ENCODE peak calls at places on chromosomes 7 and 10, in nine cellular contexts. W, Q, N, V, Y, H, P, E and D are unnamed samples.

GRCh38 chr10:122541541-122542002 is 19.0 kb upstream of the DMBT1 start:
- DNase-seq in Y (no peak), H (no peak), N (peak; percentile 17), P (no peak), E (no peak), Q (no peak), V (no peak), W (no peak), D (no peak)

GRCh38 chr10:13684252-13684791 is 97.6 kb downstream of the PRPF18 start:
- DNase-seq in Y (peak; percentile 81), E (peak; percentile 28), V (peak; percentile 81), H (peak; percentile 45), W (peak; percentile 20), P (peak; percentile 77), N (no peak), Q (peak; percentile 28), D (no peak)

GRCh38 chr7:123615344-123615743 is 13.7 kb downstream of the ASB15 start:
- DNase-seq in P (no peak), H (peak; percentile 69), Q (no peak), E (no peak), V (peak; percentile 54), N (no peak), Y (no peak), W (no peak), D (no peak)

GRCh38 chr7:64630496-64630895 is 35.4 kb upstream of the ZNF107 start:
- DNase-seq in E (peak; percentile 14), V (no peak), Q (no peak), H (no peak), Y (no peak), N (no peak), P (no peak), W (peak; percentile 15), D (no peak)

GRCh38 chr10:86693721-86694369 is 25.5 kb downstream of the LDB3 start:
- DNase-seq in V (peak; percentile 61), H (peak; percentile 68), Y (no peak), E (peak; percentile 72), Q (no peak), W (peak; percentile 71), P (no peak), N (peak; percentile 43), D (no peak)

GRCh38 chr7:131502810-131503545 is 53.5 kb downstream of the PODXL start:
- DNase-seq in Y (peak; percentile 76), V (peak; percentile 67), H (peak; percentile 61), W (peak; percentile 53), Q (no peak), N (no peak), E (peak; percentile 51), P (peak; percentile 45), D (no peak)

GRCh38 chr10:50992972-50993766 is 81.1 kb upstream of the PRKG1 start:
- DNase-seq in W (no peak), E (peak; percentile 29), P (peak; percentile 53), Y (no peak), H (peak; percentile 88), N (no peak), V (peak; percentile 91), Q (no peak), D (peak; percentile 38)

GRCh38 chr7:20220824-20221547 is 3.8 kb upstream of the MACC1 start:
- DNase-seq in Q (no peak), H (peak; percentile 95), N (no peak), V (peak; percentile 98), Y (no peak), W (no peak), P (no peak), E (no peak), D (no peak)

GRCh38 chr7:70512144-70512543 is 619.8 kb upstream of the GALNT17 start:
- DNase-seq in E (peak; percentile 37), V (no peak), N (no peak), H (no peak), W (no peak), P (no peak), Y (no peak), Q (no peak), D (no peak)

GRCh38 chr10:125294109-125294508 is 133.7 kb upstream of the CTBP2 start:
- DNase-seq in N (no peak), P (no peak), W (no peak), Q (no peak), Y (no peak), E (no peak), H (no peak), V (no peak), D (no peak)

GRCh38 chr7:7122033-7122478 is 60.3 kb upstream of the C1GALT1 start:
- DNase-seq in E (no peak), P (no peak), Q (no peak), N (no peak), V (peak; percentile 5), Y (no peak), W (no peak), H (no peak), D (no peak)

DNA sequence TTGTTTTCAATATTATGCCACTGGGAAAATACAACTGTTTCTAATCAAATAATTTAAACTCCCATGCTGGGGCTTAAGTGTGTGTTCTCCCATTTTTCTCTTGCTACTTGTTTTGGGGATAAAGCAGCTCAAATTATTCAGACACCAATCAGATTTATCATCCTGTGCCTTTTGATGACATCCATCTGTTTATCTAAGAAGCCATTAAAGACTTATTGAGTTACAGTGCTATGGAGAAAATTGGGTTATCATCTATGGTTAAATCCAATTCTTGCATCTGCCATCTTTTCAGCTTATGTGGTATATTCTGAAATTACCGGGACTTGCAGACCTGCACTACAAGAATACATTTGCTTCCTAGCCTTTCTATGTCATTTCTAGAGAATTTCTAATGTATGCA is 401.2 kb downstream of the GFRA1 start:
- DNase-seq in V (no peak), N (no peak), Q (no peak), W (no peak), E (no peak), P (no peak), Y (no peak), H (no peak), D (no peak)
- H3K27ac ChIP-seq in V (no peak overlapping the region), N (no peak overlapping the region), Q (no peak overlapping the region), W (no peak overlapping the region), E (no peak overlapping the region), P (no peak overlapping the region), Y (no peak overlapping the region), H (no peak overlapping the region), D (no peak overlapping the region)

DNA sequence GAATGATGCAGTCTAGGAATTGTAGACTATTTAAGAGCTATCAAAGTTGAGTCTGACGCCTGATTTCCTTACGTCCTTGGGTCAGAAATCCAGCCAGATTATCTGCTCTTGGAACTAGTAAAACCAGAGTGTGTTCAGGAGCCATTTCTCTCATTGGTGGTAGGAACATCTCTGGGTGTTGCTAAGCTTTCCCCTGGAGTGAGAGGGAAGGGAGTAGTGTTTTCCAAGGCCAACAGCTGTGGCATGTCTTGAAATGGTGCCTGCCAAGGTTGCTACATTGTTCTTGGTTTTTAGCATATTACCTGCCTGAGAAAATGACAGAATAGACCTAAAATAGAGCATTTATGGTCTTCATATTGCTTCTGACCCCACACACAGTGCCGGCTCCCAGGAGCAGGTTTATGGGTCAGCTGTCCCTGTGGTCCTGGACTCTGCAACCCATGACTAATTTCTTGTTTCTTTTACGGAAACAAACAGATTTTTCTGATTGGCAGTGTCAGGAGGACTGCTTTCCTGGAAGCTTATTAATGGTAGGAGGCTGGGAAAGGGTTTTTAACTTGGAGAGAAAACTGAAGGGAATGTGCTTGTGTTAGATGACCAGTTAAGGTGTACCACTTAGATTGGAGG is 17.5 kb downstream of the GBF1 start:
- DNase-seq in N (no peak), H (peak; percentile 28), Y (no peak), W (no peak), E (no peak), Q (no peak), V (no peak), P (no peak), D (no peak)
- H3K27ac ChIP-seq in N (no peak overlapping the region), H (no peak overlapping the region), Y (peak overlapping the region; percentile 71), W (no peak overlapping the region), E (no peak overlapping the region), Q (no peak overlapping the region), V (no peak overlapping the region), P (no peak overlapping the region), D (no peak overlapping the region)

GRCh38 chr10:59126277-59126676 is 50.2 kb upstream of the PHYHIPL start:
- DNase-seq in V (no peak), W (no peak), Q (no peak), Y (no peak), N (no peak), H (no peak), P (no peak), E (no peak), D (no peak)

GRCh38 chr10:59126992-59127391 is 49.5 kb upstream of the PHYHIPL start:
- DNase-seq in W (no peak), P (no peak), V (no peak), E (no peak), H (no peak), N (no peak), Q (no peak), Y (no peak), D (no peak)

GRCh38 chr10:59131673-59132072 is 44.8 kb upstream of the PHYHIPL start:
- DNase-seq in Y (no peak), V (no peak), N (no peak), Q (no peak), W (no peak), H (no peak), E (no peak), P (no peak), D (no peak)

GRCh38 chr10:59127991-59128390 is 48.5 kb upstream of the PHYHIPL start:
- DNase-seq in H (no peak), N (no peak), Y (no peak), W (no peak), P (no peak), V (no peak), Q (no peak), E (no peak), D (no peak)

DNA sequence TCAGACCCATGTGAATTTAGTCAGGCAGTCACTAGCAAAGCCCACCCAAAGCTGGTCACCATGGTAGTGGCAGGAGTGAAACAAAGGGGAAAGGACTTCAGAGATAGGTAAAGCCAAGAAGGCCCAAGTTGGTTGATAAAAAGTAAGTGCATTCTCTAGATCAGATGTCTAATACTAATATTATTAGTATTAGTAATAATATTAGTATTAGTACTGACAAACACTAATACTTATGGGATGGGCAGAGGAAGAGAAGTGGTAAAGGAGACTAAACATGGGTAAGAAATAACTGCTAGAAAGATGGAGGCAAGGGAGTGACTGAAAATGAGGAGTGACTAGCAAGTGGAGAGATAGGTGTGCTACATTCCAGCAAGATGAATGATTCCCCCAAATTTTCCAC is 46.6 kb upstream of the PHYHIPL start:
- DNase-seq in E (no peak), Y (no peak), W (no peak), Q (no peak), H (no peak), P (no peak), V (no peak), N (no peak), D (no peak)
- H3K27ac ChIP-seq in E (no peak overlapping the region), Y (no peak overlapping the region), W (no peak overlapping the region), Q (no peak overlapping the region), H (no peak overlapping the region), P (no peak overlapping the region), V (no peak overlapping the region), N (no peak overlapping the region), D (no peak overlapping the region)

GRCh38 chr10:72485701-72486100 is 131.0 kb upstream of the DNAJB12 start:
- DNase-seq in Q (no peak), E (no peak), P (no peak), Y (no peak), V (no peak), W (no peak), N (no peak), H (no peak), D (no peak)

GRCh38 chr10:72487521-72487920 is 132.8 kb upstream of the DNAJB12 start:
- DNase-seq in P (no peak), Q (no peak), H (no peak), Y (no peak), V (no peak), W (no peak), E (no peak), N (no peak), D (no peak)

GRCh38 chr10:72487116-72487515 is 132.4 kb upstream of the DNAJB12 start:
- DNase-seq in H (no peak), W (no peak), Y (no peak), E (no peak), Q (no peak), P (no peak), V (no peak), N (no peak), D (no peak)

GRCh38 chr10:72490951-72491350 is 134.9 kb downstream of the MICU1 start:
- DNase-seq in Y (no peak), N (no peak), W (no peak), P (no peak), V (peak; percentile 49), E (no peak), H (peak; percentile 42), Q (no peak), D (no peak)
- H3K27ac ChIP-seq in Y (no peak overlapping the region), N (no peak overlapping the region), W (no peak overlapping the region), P (no peak overlapping the region), V (no peak overlapping the region), E (no peak overlapping the region), H (no peak overlapping the region), Q (no peak overlapping the region), D (no peak overlapping the region)